ENCODE peak calls at places on chromosomes 5 and 9, in ten cellular contexts. L is cardiac fibroblast, V is WTC11, D is endothelial cell, B is tibial nerve, P is nephron progenitor cell, O is lower lobe of right lung, Q is uterus, K is GM20000, I is Peyer's patch. U is an unnamed sample.

GRCh38 chr9:91047529-91047928 is 245.9 kb downstream of the SYK start:
- DNase-seq in L (no peak), V (no peak), D (no peak), B (no peak), P (no peak), O (no peak), Q (no peak), K (no peak), I (no peak), U (no peak)

GRCh38 chr5:150573216-150573615 is 65.3 kb downstream of the NDST1 start:
- DNase-seq in L (no peak), V (no peak), D (no peak), B (no peak), P (no peak), O (no peak), Q (no peak), K (no peak), I (no peak), U (no peak)

GRCh38 chr5:173670130-173670591 is 53.7 kb upstream of the BOD1 start:
- DNase-seq in L (peak; percentile 49), V (no peak), D (no peak), B (no peak), P (no peak), O (no peak), Q (no peak), K (no peak), I (no peak), U (no peak)

GRCh38 chr5:160959804-160960203 is 107.8 kb upstream of the ATP10B start:
- DNase-seq in L (peak; percentile 16), V (no peak), D (no peak), B (no peak), P (no peak), O (peak; percentile 78), Q (no peak), K (no peak), I (peak; percentile 60), U (no peak)

GRCh38 chr9:34437006-34437925 is 21.1 kb downstream of the FAM219A start:
- DNase-seq in L (peak; percentile 90), V (peak; percentile 71), D (peak; percentile 56), B (peak; percentile 71), P (peak; percentile 63), O (no peak), Q (no peak), K (peak; percentile 80), I (peak; percentile 85), U (peak; percentile 29)

GRCh38 chr5:143562935-143563334 is 159.4 kb upstream of the NR3C1 start:
- DNase-seq in L (peak; percentile 95), V (no peak), D (no peak), B (peak; percentile 17), P (no peak), O (no peak), Q (no peak), K (no peak), I (no peak), U (no peak)

GRCh38 chr5:14706615-14707021 is 42.1 kb downstream of the OTULIN start:
- DNase-seq in L (peak; percentile 70), V (no peak), D (no peak), B (no peak), P (no peak), O (no peak), Q (no peak), K (no peak), I (no peak), U (no peak)

GRCh38 chr5:148976569-148977321 is 86.1 kb downstream of the SH3TC2 start:
- DNase-seq in L (peak; percentile 52), V (no peak), D (no peak), B (no peak), P (no peak), O (no peak), Q (no peak), K (no peak), I (no peak), U (no peak)

GRCh38 chr9:134600836-134601638 is 40.6 kb upstream of the COL5A1 start:
- DNase-seq in L (no peak), V (no peak), D (no peak), B (peak; percentile 1), P (no peak), O (no peak), Q (no peak), K (no peak), I (peak; percentile 19), U (no peak)

GRCh38 chr5:144377207-144377606 is 206.5 kb downstream of the KCTD16 start:
- DNase-seq in L (no peak), V (no peak), D (no peak), B (no peak), P (no peak), O (no peak), Q (no peak), K (no peak), I (no peak), U (no peak)

GRCh38 chr5:65873181-65873580 is 53.2 kb upstream of the ERBIN start:
- DNase-seq in L (peak; percentile 62), V (no peak), D (no peak), B (no peak), P (no peak), O (no peak), Q (no peak), K (no peak), I (no peak), U (no peak)

GRCh38 chr9:99433555-99433954 is 211.5 kb downstream of the SEC61B start:
- DNase-seq in L (peak; percentile 77), V (no peak), D (no peak), B (no peak), P (no peak), O (peak; percentile 68), Q (no peak), K (peak; percentile 76), I (peak; percentile 48), U (no peak)

GRCh38 chr5:180467028-180467427 is 27.2 kb upstream of the CNOT6 start:
- DNase-seq in L (peak; percentile 43), V (no peak), D (no peak), B (no peak), P (no peak), O (peak; percentile 89), Q (no peak), K (no peak), I (peak; percentile 67), U (no peak)

GRCh38 chr5:57128325-57128724 is 45.5 kb upstream of the GPBP1 start:
- DNase-seq in L (no peak), V (no peak), D (no peak), B (no peak), P (no peak), O (no peak), Q (no peak), K (no peak), I (no peak), U (no peak)

GRCh38 chr5:141866111-141866510 is 12.1 kb downstream of the PCDH1 start:
- DNase-seq in L (no peak), V (no peak), D (no peak), B (no peak), P (no peak), O (peak; percentile 88), Q (no peak), K (no peak), I (peak; percentile 81), U (no peak)

GRCh38 chr9:137972355-137972987 is 94.9 kb downstream of the CACNA1B start:
- DNase-seq in L (no peak), V (no peak), D (no peak), B (no peak), P (no peak), O (peak; percentile 39), Q (peak; percentile 7), K (no peak), I (peak; percentile 22), U (no peak)

DNA sequence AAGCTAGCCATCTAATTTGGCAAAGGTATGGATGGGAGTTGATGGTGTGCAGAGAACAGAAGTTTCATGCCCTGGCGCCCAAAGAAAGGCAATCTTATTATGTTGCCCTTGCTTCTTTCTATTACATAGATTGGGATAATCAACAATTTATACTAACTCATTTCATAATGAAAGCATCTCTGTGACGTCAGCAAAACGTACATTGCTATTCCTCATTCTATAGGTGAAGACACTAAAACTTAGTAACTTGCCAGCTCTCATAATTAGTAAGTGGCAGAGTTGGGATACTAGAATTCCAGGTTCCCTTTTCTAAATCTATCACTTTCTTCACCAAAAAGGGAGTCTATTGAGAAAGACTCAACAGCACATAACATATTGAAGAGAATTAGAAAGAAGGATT is 374.8 kb downstream of the NR2F1-AS1 start:
- DNase-seq in L (no peak), V (no peak), D (no peak), B (no peak), P (no peak), O (no peak), Q (no peak), K (no peak), I (no peak), U (no peak)
- TF ChIP-seq CTCF in L (no peak), V (no peak), D (no peak), B (no peak), P (no peak), O (no peak), Q (no peak), K (no peak), I (no peak), U (no peak)

DNA sequence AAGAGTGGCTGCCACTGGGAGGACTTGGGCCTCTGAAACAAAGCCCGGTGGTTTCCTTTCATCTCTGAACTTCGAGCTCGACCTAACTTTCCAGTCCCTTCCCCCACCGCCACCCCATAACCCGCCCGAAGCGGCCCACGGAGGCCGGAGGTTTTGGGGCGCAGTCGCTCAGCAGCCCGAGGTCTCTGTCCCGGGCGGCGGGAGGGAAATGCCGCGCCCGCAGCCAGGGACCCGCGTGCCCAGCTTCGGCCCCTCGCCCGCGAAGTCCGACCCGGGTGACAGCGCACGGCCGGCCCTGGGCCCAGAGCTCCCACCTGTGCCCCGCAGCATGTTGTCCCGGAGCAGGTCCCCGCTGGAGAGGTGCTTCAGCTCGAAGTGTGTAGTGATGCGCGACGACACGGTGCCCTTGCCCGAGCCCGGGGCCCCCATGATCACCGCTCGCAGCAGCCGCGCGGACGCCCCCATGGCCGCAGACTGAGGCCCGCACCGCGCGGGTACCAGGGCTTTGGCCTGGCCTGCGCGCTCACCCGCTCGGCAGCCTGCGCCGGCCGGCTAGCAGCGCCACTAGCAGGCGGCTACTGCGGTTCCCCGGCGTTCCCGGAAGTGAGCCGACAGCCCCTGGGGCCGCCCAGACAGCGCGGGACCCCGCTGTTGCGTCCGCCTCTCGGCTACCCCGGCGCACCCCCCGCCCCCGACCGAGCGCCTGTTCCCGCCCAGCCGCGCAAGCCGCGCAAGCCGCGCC is at the start of gene AK3:
- DNase-seq in L (peak; percentile 75), V (peak; percentile 91), D (peak; percentile 79), B (peak; percentile 66), P (peak; percentile 88), O (peak; percentile 93), Q (peak; percentile 90), K (peak; percentile 99), I (peak; percentile 95), U (peak; percentile 75)
- TF ChIP-seq CTCF in L (no peak), V (no peak), D (no peak), B (no peak), P (no peak), O (peak; percentile 44), Q (peak; percentile 52), K (peak; percentile 35), I (no peak), U (no peak)

GRCh38 chr9:131936929-131937328 is 142.7 kb downstream of the MED27 start:
- DNase-seq in L (no peak), V (no peak), D (no peak), B (no peak), P (no peak), O (no peak), Q (no peak), K (no peak), I (no peak), U (no peak)
- TF ChIP-seq CTCF in L (no peak), V (no peak), D (no peak), B (no peak), P (no peak), O (no peak), Q (no peak), K (no peak), I (no peak), U (no peak)

GRCh38 chr9:124377985-124378384 is 37.3 kb downstream of the PSMB7 start:
- DNase-seq in L (no peak), V (no peak), D (no peak), B (no peak), P (no peak), O (no peak), Q (no peak), K (no peak), I (no peak), U (no peak)
- TF ChIP-seq CTCF in L (no peak), V (no peak), D (no peak), B (no peak), P (no peak), O (no peak), Q (no peak), K (no peak), I (no peak), U (no peak)